ENCODE peak calls at places on chromosomes 13 and 19, in seven cellular contexts. N, P, W, B, Y, U and I are unnamed samples.

GRCh38 chr19:45484273-45484945 is 12.4 kb downstream of the RTN2 start:
- DNase-seq in B (peak), W (no peak), N (no peak), P (no peak), U (no peak), Y (no peak), I (no peak)

GRCh38 chr19:1067341-1068103 is 555 bp downstream of the ARHGAP45 start:
- DNase-seq in B (no peak), N (no peak), P (peak), Y (no peak), W (no peak), U (peak), I (no peak)

GRCh38 chr13:112443191-112444000 is 67.2 kb downstream of the SPACA7 start:
- DNase-seq in W (peak), U (no peak), N (no peak), Y (no peak), P (no peak), B (no peak), I (peak)

GRCh38 chr13:48637601-48638000 is 16.1 kb upstream of the CYSLTR2 start:
- DNase-seq in P (no peak), U (no peak), Y (no peak), B (no peak), W (no peak), N (no peak), I (no peak)

GRCh38 chr19:42322305-42322704 is 3.1 kb upstream of the MEGF8 start:
- DNase-seq in P (no peak), B (no peak), W (no peak), U (no peak), N (no peak), Y (no peak), I (no peak)

GRCh38 chr13:74979703-74980102 is 502.3 kb downstream of the TBC1D4 start:
- DNase-seq in B (no peak), U (no peak), Y (no peak), P (no peak), N (no peak), W (no peak), I (no peak)

GRCh38 chr13:36872621-36873020 is 47.4 kb downstream of the SMAD9 start:
- DNase-seq in P (no peak), Y (no peak), W (no peak), U (no peak), N (no peak), B (no peak), I (peak)

GRCh38 chr19:28705008-28705407 is 507.9 kb downstream of the UQCRFS1 start:
- DNase-seq in Y (no peak), W (no peak), U (no peak), B (peak), N (no peak), P (no peak), I (peak)

GRCh38 chr19:38952395-38953165 is 21.8 kb downstream of the MRPS12 start:
- DNase-seq in P (no peak), Y (peak), N (no peak), W (no peak), B (peak), U (no peak), I (peak)

GRCh38 chr19:11421607-11422098 is 2.5 kb upstream of the RGL3 start:
- DNase-seq in N (peak), W (no peak), B (no peak), Y (peak), P (no peak), U (peak), I (peak)

GRCh38 chr13:51000576-51001260 is 91.1 kb downstream of the RNASEH2B start:
- DNase-seq in B (peak), Y (no peak), W (no peak), N (no peak), U (peak), P (no peak), I (no peak)

GRCh38 chr19:47253467-47253881 is 2.9 kb upstream of the CCDC9 start:
- DNase-seq in U (no peak), P (no peak), Y (no peak), B (peak), N (no peak), W (no peak), I (no peak)

GRCh38 chr13:37561031-37561430 is 37.5 kb downstream of the POSTN start:
- DNase-seq in N (no peak), U (no peak), Y (no peak), W (no peak), P (no peak), B (no peak), I (no peak)

GRCh38 chr13:111011899-111012298 is 97.0 kb upstream of the ANKRD10 start:
- DNase-seq in B (no peak), U (no peak), P (no peak), Y (no peak), N (no peak), W (no peak), I (no peak)

GRCh38 chr13:49259586-49259985 is 11.9 kb downstream of the CDADC1 start:
- DNase-seq in U (peak), P (no peak), Y (no peak), W (no peak), N (no peak), B (no peak), I (no peak)

GRCh38 chr19:37218592-37218935 is 550 bp downstream of the ZNF383 start:
- DNase-seq in U (no peak), B (peak), Y (no peak), N (peak), P (no peak), W (no peak), I (no peak)

GRCh38 chr19:50992666-50993035 is 8.8 kb downstream of the KLK8 start:
- DNase-seq in N (no peak), P (no peak), W (no peak), U (no peak), Y (no peak), B (no peak), I (no peak)

GRCh38 chr19:35417713-35418534 is 30.1 kb upstream of the FFAR2 start:
- DNase-seq in P (no peak), B (no peak), U (no peak), N (no peak), Y (no peak), W (no peak), I (no peak)

GRCh38 chr13:33633701-33634525 is 184.0 kb upstream of the RFC3 start:
- DNase-seq in B (peak), P (no peak), N (no peak), W (no peak), Y (no peak), U (no peak), I (no peak)

GRCh38 chr19:38079926-38080380 is 144.1 kb downstream of the DPF1 start:
- DNase-seq in Y (peak), N (no peak), W (no peak), B (peak), U (no peak), P (no peak), I (peak)

GRCh38 chr19:13060964-13061927 is 41.4 kb downstream of the LYL1 start:
- DNase-seq in P (peak), Y (peak), W (no peak), U (peak), N (peak), B (peak), I (peak)

GRCh38 chr13:19267746-19268145 is 86.1 kb upstream of the TUBA3C start:
- DNase-seq in B (no peak), Y (no peak), N (no peak), W (no peak), U (no peak), P (no peak), I (no peak)